ENCODE peak calls at places on chromosomes 6 and 20, in nine cellular contexts. F is psoas muscle, W is aorta, I is body of pancreas, J is left lung, G is right cardiac atrium, K is IMR-90, B is stomach, H is uterus. M is an unnamed sample.

GRCh38 chr6:26271640-26272090 is 93.3 kb upstream of the BTN3A2 start:
- DNase-seq in W (no peak), K (no peak), F (no peak), H (no peak), J (no peak), I (no peak), B (no peak), G (no peak), M (no peak)

GRCh38 chr20:63542696-63543095 is 4.9 kb downstream of the SRMS start:
- DNase-seq in G (no peak), H (no peak), F (no peak), W (no peak), J (no peak), I (no peak), B (no peak), K (no peak), M (no peak)

GRCh38 chr20:4247261-4247660 is 231.9 kb upstream of the RNF24 start:
- DNase-seq in H (no peak), W (no peak), F (no peak), B (no peak), K (no peak), I (no peak), G (no peak), J (no peak), M (no peak)

GRCh38 chr20:54123587-54124180 is 50.1 kb downstream of the CYP24A1 start:
- DNase-seq in F (no peak), H (peak; percentile 81), W (no peak), J (peak; percentile 79), G (no peak), I (peak; percentile 75), B (peak; percentile 84), K (peak; percentile 93), M (peak; percentile 63)

GRCh38 chr6:52995913-52996685 is 1.0 kb upstream of the GSTA4 start:
- DNase-seq in G (peak; percentile 58), I (no peak), K (peak; percentile 91), F (peak; percentile 46), H (peak; percentile 39), B (no peak), W (peak; percentile 57), J (peak; percentile 60), M (peak; percentile 72)

GRCh38 chr20:839015-839414 is 5.5 kb downstream of the FAM110A start:
- DNase-seq in F (no peak), B (no peak), H (no peak), W (no peak), J (no peak), G (no peak), I (no peak), K (no peak), M (no peak)

GRCh38 chr20:57499676-57500075 is 25.3 kb downstream of the CTCFL start:
- DNase-seq in W (no peak), G (no peak), K (no peak), F (no peak), H (no peak), B (no peak), J (no peak), I (no peak), M (no peak)

GRCh38 chr6:80988892-80989291 is 763.6 kb downstream of the TENT5A start:
- DNase-seq in K (no peak), W (no peak), J (no peak), I (no peak), F (no peak), G (no peak), H (no peak), B (no peak), M (no peak)

GRCh38 chr20:35462351-35462750 is 7.0 kb downstream of the CEP250 start:
- DNase-seq in H (no peak), W (no peak), I (no peak), F (no peak), K (no peak), J (no peak), G (no peak), B (no peak), M (no peak)

GRCh38 chr20:33981964-33982363 is 11.7 kb upstream of the RALY start:
- DNase-seq in G (no peak), K (no peak), F (no peak), H (no peak), W (no peak), B (no peak), J (no peak), I (no peak), M (peak; percentile 20)

GRCh38 chr6:11761744-11762620 is 16.6 kb downstream of the ADTRP start:
- DNase-seq in B (no peak), K (no peak), H (no peak), J (no peak), W (no peak), G (no peak), F (no peak), I (no peak), M (peak; percentile 93)

GRCh38 chr6:119350202-119351004 is 842 bp upstream of the MAN1A1 start:
- DNase-seq in F (no peak), J (no peak), W (no peak), H (peak; percentile 39), K (peak; percentile 67), B (no peak), I (peak; percentile 21), G (no peak), M (peak; percentile 61)

GRCh38 chr6:119349341-119350201 is at the start of gene MAN1A1:
- DNase-seq in B (peak; percentile 90), H (peak; percentile 88), I (peak; percentile 88), J (peak; percentile 96), G (peak; percentile 97), F (peak; percentile 89), K (peak; percentile 66), W (peak; percentile 93), M (peak; percentile 85)

GRCh38 chr6:119348308-119349040 is 1.1 kb downstream of the MAN1A1 start:
- DNase-seq in K (peak; percentile 29), H (peak; percentile 29), B (peak; percentile 26), G (peak; percentile 76), F (peak; percentile 23), W (peak; percentile 66), J (peak; percentile 86), I (peak; percentile 36), M (peak; percentile 78)

GRCh38 chr6:119349041-119349340 is 570 bp downstream of the MAN1A1 start:
- DNase-seq in F (no peak), W (no peak), B (peak; percentile 26), G (no peak), I (no peak), J (peak; percentile 87), H (no peak), K (no peak), M (no peak)

DNA sequence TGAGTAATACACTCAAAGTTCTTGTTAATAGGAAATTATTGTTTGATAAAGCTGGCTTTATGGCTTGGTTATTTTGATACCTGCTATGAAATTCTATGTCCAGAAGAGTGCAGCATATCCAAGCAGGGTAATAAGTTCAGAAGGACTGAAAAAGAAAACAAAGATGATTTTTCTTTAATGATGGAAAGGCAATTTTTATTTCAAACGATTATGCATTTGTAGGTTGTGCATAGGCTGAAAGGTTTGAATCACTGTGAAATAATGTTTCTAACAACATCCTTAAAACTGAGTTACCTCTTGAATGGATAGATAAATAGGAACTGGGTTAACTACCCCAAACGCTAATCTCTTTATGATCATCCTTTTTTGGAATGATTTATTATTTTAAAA is 1.4 kb upstream of the MAN1A1 start:
- DNase-seq in I (no peak), F (no peak), G (no peak), K (peak; percentile 63), H (no peak), W (no peak), J (no peak), B (no peak), M (peak; percentile 62)
- H3K27ac ChIP-seq in I (peak overlapping the region; percentile 96), F (peak overlapping the region; percentile 83), G (no peak overlapping the region), K (no peak overlapping the region), H (peak overlapping the region; percentile 96), W (no peak overlapping the region), J (peak overlapping the region; percentile 98), B (peak overlapping the region; percentile 96), M (no peak overlapping the region)

DNA sequence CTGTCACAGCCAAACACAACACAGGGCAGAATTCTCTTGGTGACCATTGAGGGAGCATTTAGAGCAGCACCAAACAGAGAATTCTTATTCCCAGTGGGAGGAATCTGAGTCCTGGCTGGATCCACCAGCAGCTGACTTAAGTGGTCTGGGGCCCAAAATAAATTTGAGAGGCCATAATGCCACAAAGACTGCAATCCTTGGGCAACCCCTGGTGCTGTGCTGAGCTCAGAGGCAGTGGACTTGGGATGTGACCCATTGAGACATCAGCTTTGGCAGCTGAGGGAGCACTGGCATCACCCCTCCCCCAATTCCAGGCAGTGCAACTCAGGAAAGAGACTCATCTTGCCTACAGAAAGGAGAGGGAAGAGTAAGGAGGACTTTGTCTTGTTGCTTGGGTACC is 48.6 kb upstream of the THBS2 start:
- DNase-seq in F (no peak), J (no peak), B (no peak), K (no peak), H (no peak), W (no peak), I (no peak), G (no peak), M (no peak)
- H3K4me3 ChIP-seq in F (no peak overlapping the region), J (no peak overlapping the region), B (no peak overlapping the region), K (no peak overlapping the region), H (no peak overlapping the region), W (no peak overlapping the region), I (no peak overlapping the region), G (no peak overlapping the region), M (no peak overlapping the region)

DNA sequence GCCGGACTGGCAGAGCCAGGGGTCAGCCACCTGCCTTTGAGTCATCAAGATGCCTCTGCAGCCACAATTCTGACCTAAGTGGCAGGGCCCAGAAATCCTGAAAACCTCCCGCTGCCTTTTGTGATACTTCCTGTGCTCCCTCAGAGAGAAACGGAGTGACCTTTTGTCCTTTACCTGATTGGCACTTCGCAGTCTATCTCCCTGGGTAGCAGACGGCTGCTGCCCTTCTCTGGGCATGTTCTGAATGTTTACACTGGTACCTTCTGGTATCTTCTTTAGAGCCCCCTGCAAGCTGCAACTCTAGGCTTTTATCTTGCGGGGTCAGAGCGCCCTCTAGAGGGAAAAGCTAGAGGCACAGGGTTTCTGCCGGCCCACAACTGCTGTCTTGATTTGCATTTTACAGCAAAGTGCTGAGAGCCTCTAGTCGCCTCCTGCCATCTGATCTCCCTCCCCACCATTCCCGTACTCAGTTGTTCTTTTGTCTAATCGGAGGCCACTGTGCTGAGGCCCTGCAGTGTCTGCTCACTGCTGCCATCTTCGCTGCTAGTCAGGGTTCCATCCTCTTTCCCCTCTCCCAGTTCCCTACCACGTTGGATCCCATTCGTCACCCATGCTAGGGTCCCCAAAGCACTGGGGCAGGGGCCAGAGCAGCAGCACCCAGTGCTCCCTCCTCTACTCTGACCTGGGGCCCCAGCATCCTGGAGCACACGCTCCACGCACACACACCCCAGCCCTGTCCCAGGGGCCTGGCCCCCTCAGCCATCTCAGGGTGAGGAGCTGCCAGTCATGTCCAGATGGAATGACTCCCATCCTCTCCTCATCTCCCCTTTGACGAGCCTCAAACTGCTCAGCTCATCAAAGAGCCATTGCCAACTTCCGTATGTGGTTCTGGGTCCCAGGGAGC is 26.7 kb downstream of the SPATA2 start:
- DNase-seq in F (no peak), I (peak; percentile 55), J (no peak), B (peak; percentile 56), H (peak; percentile 52), K (peak; percentile 56), W (no peak), G (no peak), M (peak; percentile 36)
- H3K27ac ChIP-seq in F (peak overlapping the region; percentile 52), I (no peak overlapping the region), J (no peak overlapping the region), B (peak overlapping the region; percentile 59), H (peak overlapping the region; percentile 70), K (no peak overlapping the region), W (peak overlapping the region; percentile 14), G (no peak overlapping the region), M (no peak overlapping the region)

DNA sequence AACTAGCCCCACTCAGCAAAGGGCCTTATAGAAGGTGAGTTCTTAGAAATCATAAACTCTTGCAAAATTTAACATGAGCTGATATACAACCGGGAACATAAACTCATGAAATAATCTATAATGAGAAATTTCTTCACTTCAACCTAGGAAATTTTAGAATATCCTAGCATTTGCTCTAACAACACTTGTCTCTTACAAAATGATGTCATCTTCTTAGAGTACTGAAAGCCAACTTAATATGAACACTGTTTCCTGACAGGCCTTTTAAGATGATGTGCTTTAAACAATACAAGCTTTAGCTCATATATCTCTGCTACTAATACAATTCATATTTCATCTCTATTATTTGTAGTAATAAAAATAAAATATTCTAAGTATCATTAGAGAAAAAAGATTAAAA is 932 bp downstream of the PACRG start:
- DNase-seq in B (no peak), K (no peak), G (no peak), W (no peak), I (no peak), H (no peak), J (no peak), F (no peak), M (no peak)
- H3K4me3 ChIP-seq in B (no peak overlapping the region), K (no peak overlapping the region), G (no peak overlapping the region), W (no peak overlapping the region), I (no peak overlapping the region), H (no peak overlapping the region), J (no peak overlapping the region), F (no peak overlapping the region), M (no peak overlapping the region)

M was measured in small intestine.